ENCODE peak calls at places on chromosomes 12 and 14, in four cellular contexts. I, R, F and C are unnamed samples.

GRCh38 chr14:105090493-105091334 is 25.5 kb upstream of the GPR132 start:
- DNase-seq in R (no peak), I (peak), F (peak), C (peak)

GRCh38 chr14:68667313-68667791 is 125.5 kb downstream of the ZFP36L1 start:
- DNase-seq in R (no peak), F (no peak), I (no peak), C (no peak)

GRCh38 chr12:67572492-67572891 is 76.1 kb upstream of the DYRK2 start:
- DNase-seq in F (no peak), R (no peak), I (no peak), C (no peak)

GRCh38 chr14:24243336-24243836 is 963 bp upstream of the TINF2 start:
- DNase-seq in F (peak), R (no peak), I (no peak), C (peak)

GRCh38 chr14:24088095-24088494 is 6.0 kb upstream of the PCK2 start:
- DNase-seq in F (no peak), I (no peak), R (no peak), C (no peak)

GRCh38 chr14:70097576-70098256 is 91.0 kb downstream of the SLC8A3 start:
- DNase-seq in F (no peak), I (no peak), R (no peak), C (no peak)

GRCh38 chr14:26702721-26703250 is 105.0 kb upstream of the NOVA1 start:
- DNase-seq in I (no peak), F (no peak), R (no peak), C (no peak)

GRCh38 chr12:104790296-104791125 is 167.6 kb downstream of the SLC41A2 start:
- DNase-seq in I (peak), F (peak), R (peak), C (peak)

GRCh38 chr12:68521848-68522502 is 88.7 kb upstream of the RAP1B start:
- DNase-seq in I (no peak), F (no peak), R (no peak), C (no peak)

GRCh38 chr12:32920506-32921085 is 24.0 kb upstream of the PKP2 start:
- DNase-seq in F (no peak), I (no peak), R (no peak), C (no peak)

GRCh38 chr12:121578230-121579189 is 2.3 kb downstream of the KDM2B start:
- DNase-seq in R (no peak), I (peak), F (no peak), C (no peak)

GRCh38 chr14:23327947-23328744 is 6.9 kb downstream of the PABPN1 start:
- DNase-seq in I (peak), F (peak), R (no peak), C (peak)

DNA sequence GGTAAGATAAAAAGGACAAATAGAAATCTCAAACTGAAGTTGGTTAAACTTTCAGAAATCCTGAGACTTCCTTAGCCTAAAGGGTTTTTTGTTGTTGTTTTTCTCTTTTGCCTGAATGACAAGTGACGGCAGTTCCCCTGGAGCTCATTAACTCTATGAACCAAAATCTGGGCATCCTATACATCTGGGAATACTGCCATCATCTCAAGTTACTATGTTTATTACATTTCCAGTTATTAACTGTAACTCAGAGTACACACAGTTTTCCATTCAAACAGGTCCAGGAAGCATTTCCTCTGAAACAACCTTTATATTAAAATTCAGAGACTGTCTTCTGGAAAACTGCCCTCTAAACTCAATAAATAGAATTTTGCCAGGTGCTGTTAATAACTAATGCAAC is 55.6 kb upstream of the CDKL1 start:
- DNase-seq in R (no peak), F (no peak), I (no peak), C (no peak)
- TF ChIP-seq ETV6 in R (no peak), F (no peak), I (no peak), C (no peak)

GRCh38 chr12:20490213-20490612 is 121.9 kb downstream of the PDE3A start:
- DNase-seq in F (no peak), I (no peak), R (no peak), C (no peak)
- TF ChIP-seq ETV6 in F (no peak), I (no peak), R (no peak), C (no peak)

GRCh38 chr14:102516531-102517411 is 7.2 kb upstream of the ANKRD9 start:
- DNase-seq in I (peak), R (no peak), F (peak), C (peak)
- TF ChIP-seq ETV6 in I (peak), R (no peak), F (peak), C (no peak)

GRCh38 chr12:57160741-57161140 is 13.3 kb upstream of the LRP1-AS start:
- DNase-seq in I (no peak), F (no peak), R (no peak), C (no peak)

GRCh38 chr12:57160021-57160420 is 12.6 kb upstream of the LRP1-AS start:
- DNase-seq in F (no peak), R (no peak), I (no peak), C (no peak)

GRCh38 chr12:57162541-57163125 is 15.2 kb upstream of the LRP1-AS start:
- DNase-seq in I (no peak), R (no peak), F (no peak), C (no peak)

GRCh38 chr12:57159341-57159740 is 11.9 kb upstream of the LRP1-AS start:
- DNase-seq in F (no peak), I (no peak), R (no peak), C (no peak)

GRCh38 chr12:57161491-57161890 is 14.1 kb upstream of the LRP1-AS start:
- DNase-seq in I (no peak), F (no peak), R (no peak), C (no peak)
- TF ChIP-seq ETV6 in I (no peak), F (no peak), R (no peak), C (no peak)

DNA sequence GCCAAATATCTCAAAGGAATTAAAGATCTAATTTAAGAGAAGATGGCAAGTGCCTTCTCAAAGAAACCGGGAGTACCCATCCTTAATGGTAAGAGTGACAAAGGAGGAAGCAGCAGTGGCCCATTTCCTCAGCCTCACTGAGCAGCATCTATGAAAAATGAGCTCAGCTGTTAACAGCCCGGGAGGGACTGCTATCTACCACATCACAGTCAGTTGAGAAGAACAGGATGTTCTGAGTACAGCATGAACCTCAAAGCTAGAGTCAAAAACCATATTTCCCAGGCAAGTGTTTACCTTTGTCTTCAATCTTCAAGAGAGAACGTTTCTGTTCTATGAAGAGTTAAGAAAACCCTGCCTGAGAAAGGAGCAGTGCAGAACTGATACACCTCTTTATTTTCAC is 115.0 kb downstream of the BTG1 start:
- DNase-seq in R (peak), I (no peak), F (no peak), C (no peak)
- TF ChIP-seq ETV6 in R (no peak), I (no peak), F (no peak), C (no peak)

GRCh38 chr12:50220357-50221061 is 53.3 kb upstream of the CERS5 start:
- DNase-seq in R (peak), F (no peak), I (no peak), C (no peak)
- TF ChIP-seq ETV6 in R (no peak), F (no peak), I (no peak), C (no peak)

GRCh38 chr12:100243137-100243536 is 23.7 kb downstream of the DEPDC4 start:
- DNase-seq in I (no peak), F (no peak), R (no peak), C (no peak)

GRCh38 chr12:100249936-100250335 is 16.9 kb downstream of the DEPDC4 start:
- DNase-seq in F (no peak), I (no peak), R (no peak), C (no peak)

GRCh38 chr12:100251917-100252316 is 15.0 kb downstream of the DEPDC4 start:
- DNase-seq in F (peak), R (no peak), I (no peak), C (no peak)

GRCh38 chr12:100248886-100249285 is 18.0 kb downstream of the DEPDC4 start:
- DNase-seq in I (no peak), R (no peak), F (no peak), C (no peak)

GRCh38 chr12:100247765-100248164 is 19.1 kb downstream of the DEPDC4 start:
- DNase-seq in R (no peak), I (no peak), F (no peak), C (no peak)
- TF ChIP-seq ETV6 in R (no peak), I (no peak), F (no peak), C (no peak)